ENCODE peak calls at places on chromosomes 13 and 19, in five cellular contexts. One of them, this sample, is unnamed.

GRCh38 chr19:7450243-7451223 is 38.3 kb downstream of the PEX11G start:
- DNase-seq in dorsolateral prefrontal cortex: no peak
- DNase-seq in fibroblast of mammary gland: peak; percentile 44
- DNase-seq in adipocyte: peak; percentile 19
- DNase-seq in colonic mucosa: no peak
- DNase-seq in this sample: peak; percentile 23

GRCh38 chr19:44149776-44150175 is 8.4 kb downstream of the ZNF234 start:
- DNase-seq in colonic mucosa: no peak
- DNase-seq in fibroblast of mammary gland: no peak
- DNase-seq in adipocyte: no peak
- DNase-seq in dorsolateral prefrontal cortex: no peak
- DNase-seq in this sample: no peak

GRCh38 chr13:19862511-19863313 is 737 bp downstream of the ZMYM5 start:
- DNase-seq in adipocyte: peak; percentile 62
- DNase-seq in dorsolateral prefrontal cortex: peak; percentile 28
- DNase-seq in colonic mucosa: peak; percentile 51
- DNase-seq in fibroblast of mammary gland: peak; percentile 31
- DNase-seq in this sample: peak; percentile 17

GRCh38 chr19:32719611-32720059 is at the start of gene TDRD12:
- DNase-seq in adipocyte: no peak
- DNase-seq in colonic mucosa: no peak
- DNase-seq in dorsolateral prefrontal cortex: no peak
- DNase-seq in fibroblast of mammary gland: no peak
- DNase-seq in this sample: no peak

GRCh38 chr19:33320636-33321035 is 18.3 kb upstream of the CEBPA start:
- DNase-seq in dorsolateral prefrontal cortex: no peak
- DNase-seq in fibroblast of mammary gland: no peak
- DNase-seq in adipocyte: no peak
- DNase-seq in colonic mucosa: no peak
- DNase-seq in this sample: no peak

GRCh38 chr19:39827216-39827615 is 6.7 kb downstream of the DYRK1B start:
- DNase-seq in fibroblast of mammary gland: no peak
- DNase-seq in dorsolateral prefrontal cortex: no peak
- DNase-seq in adipocyte: no peak
- DNase-seq in colonic mucosa: no peak
- DNase-seq in this sample: no peak

GRCh38 chr19:38274734-38275133 is 10.4 kb downstream of the SPINT2 start:
- DNase-seq in colonic mucosa: peak; percentile 58
- DNase-seq in adipocyte: no peak
- DNase-seq in dorsolateral prefrontal cortex: peak; percentile 81
- DNase-seq in fibroblast of mammary gland: no peak
- DNase-seq in this sample: no peak

GRCh38 chr19:33040994-33041827 is 23.5 kb downstream of the RHPN2 start:
- DNase-seq in fibroblast of mammary gland: peak; percentile 16
- DNase-seq in dorsolateral prefrontal cortex: peak; percentile 17
- DNase-seq in colonic mucosa: peak; percentile 83
- DNase-seq in adipocyte: no peak
- DNase-seq in this sample: peak; percentile 29

GRCh38 chr13:31625115-31625514 is 114.2 kb upstream of the RXFP2 start:
- DNase-seq in fibroblast of mammary gland: peak; percentile 69
- DNase-seq in colonic mucosa: no peak
- DNase-seq in dorsolateral prefrontal cortex: no peak
- DNase-seq in adipocyte: no peak
- DNase-seq in this sample: peak; percentile 61

GRCh38 chr19:49157445-49158224 is at the start of gene TRPM4:
- DNase-seq in fibroblast of mammary gland: peak; percentile 62
- DNase-seq in adipocyte: peak; percentile 95
- DNase-seq in dorsolateral prefrontal cortex: peak; percentile 76
- DNase-seq in colonic mucosa: peak; percentile 98
- DNase-seq in this sample: peak; percentile 67

GRCh38 chr19:3441986-3442329 is 38.4 kb downstream of the SMIM24 start:
- DNase-seq in dorsolateral prefrontal cortex: no peak
- DNase-seq in colonic mucosa: no peak
- DNase-seq in adipocyte: no peak
- DNase-seq in fibroblast of mammary gland: no peak
- DNase-seq in this sample: no peak

GRCh38 chr19:3518231-3518630 is 12.1 kb downstream of the FZR1 start:
- DNase-seq in dorsolateral prefrontal cortex: no peak
- DNase-seq in colonic mucosa: no peak
- DNase-seq in adipocyte: no peak
- DNase-seq in fibroblast of mammary gland: no peak
- DNase-seq in this sample: no peak

GRCh38 chr19:57443121-57443696 is 8.1 kb downstream of the ZNF749 start:
- DNase-seq in fibroblast of mammary gland: no peak
- DNase-seq in colonic mucosa: no peak
- DNase-seq in adipocyte: no peak
- DNase-seq in dorsolateral prefrontal cortex: no peak
- DNase-seq in this sample: no peak

GRCh38 chr13:26048745-26049144 is 3.1 kb downstream of the SHISA2 start:
- DNase-seq in colonic mucosa: no peak
- DNase-seq in adipocyte: no peak
- DNase-seq in dorsolateral prefrontal cortex: no peak
- DNase-seq in fibroblast of mammary gland: no peak
- DNase-seq in this sample: no peak

GRCh38 chr13:26052136-26052736 is 420 bp upstream of the SHISA2 start:
- DNase-seq in fibroblast of mammary gland: no peak
- DNase-seq in adipocyte: no peak
- DNase-seq in colonic mucosa: no peak
- DNase-seq in dorsolateral prefrontal cortex: no peak
- DNase-seq in this sample: no peak

GRCh38 chr13:26051231-26052135 is at the start of gene SHISA2:
- DNase-seq in fibroblast of mammary gland: peak; percentile 17
- DNase-seq in colonic mucosa: peak; percentile 18
- DNase-seq in adipocyte: peak; percentile 80
- DNase-seq in dorsolateral prefrontal cortex: peak; percentile 36
- DNase-seq in this sample: peak; percentile 30

GRCh38 chr13:26053418-26053980 is 1.7 kb upstream of the SHISA2 start:
- DNase-seq in colonic mucosa: no peak
- DNase-seq in fibroblast of mammary gland: no peak
- DNase-seq in adipocyte: no peak
- DNase-seq in dorsolateral prefrontal cortex: no peak
- DNase-seq in this sample: no peak

DNA sequence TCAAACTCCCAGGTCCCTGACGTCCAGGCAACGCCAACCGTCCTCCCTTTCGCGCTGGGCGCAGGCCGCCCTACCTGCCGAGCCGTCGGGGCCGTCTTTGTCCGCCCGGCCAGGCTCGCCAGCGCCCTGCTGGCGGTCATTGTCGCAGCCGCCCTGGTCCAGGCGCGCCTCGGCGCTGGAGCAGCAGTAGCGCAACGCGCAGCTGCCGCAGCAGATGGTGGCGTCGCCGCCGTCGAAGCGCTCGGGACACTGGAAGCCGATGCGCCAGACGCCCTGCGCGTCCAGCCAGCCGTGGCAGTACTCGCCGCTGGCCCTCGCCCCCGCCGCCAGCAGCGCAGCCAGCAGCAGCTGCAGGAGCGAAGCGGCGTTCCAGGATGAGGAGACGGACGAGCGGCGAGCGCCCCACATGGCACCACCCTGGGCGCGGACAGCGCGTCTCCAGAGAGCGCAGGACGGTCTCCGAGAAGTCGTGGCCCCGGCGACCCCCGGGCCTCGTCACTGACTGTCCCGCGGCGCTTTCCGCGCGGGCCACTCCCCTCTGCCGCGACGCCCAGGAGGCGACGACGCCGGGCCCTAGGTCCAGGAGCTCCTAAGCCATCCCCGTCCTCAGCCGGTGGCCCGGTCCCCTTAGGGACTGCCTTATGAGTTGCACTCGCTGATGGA is 1.1 kb downstream of the SHISA2 start:
- DNase-seq in colonic mucosa: no peak
- DNase-seq in dorsolateral prefrontal cortex: peak; percentile 20
- DNase-seq in adipocyte: peak; percentile 44
- DNase-seq in fibroblast of mammary gland: no peak
- DNase-seq in this sample: no peak
- H3K4me3 ChIP-seq in colonic mucosa: peak overlapping the region; percentile 34
- H3K4me3 ChIP-seq in dorsolateral prefrontal cortex: peak overlapping the region; percentile 71
- H3K4me3 ChIP-seq in adipocyte: no peak overlapping the region
- H3K4me3 ChIP-seq in fibroblast of mammary gland: no peak overlapping the region
- H3K4me3 ChIP-seq in this sample: no peak overlapping the region

DNA sequence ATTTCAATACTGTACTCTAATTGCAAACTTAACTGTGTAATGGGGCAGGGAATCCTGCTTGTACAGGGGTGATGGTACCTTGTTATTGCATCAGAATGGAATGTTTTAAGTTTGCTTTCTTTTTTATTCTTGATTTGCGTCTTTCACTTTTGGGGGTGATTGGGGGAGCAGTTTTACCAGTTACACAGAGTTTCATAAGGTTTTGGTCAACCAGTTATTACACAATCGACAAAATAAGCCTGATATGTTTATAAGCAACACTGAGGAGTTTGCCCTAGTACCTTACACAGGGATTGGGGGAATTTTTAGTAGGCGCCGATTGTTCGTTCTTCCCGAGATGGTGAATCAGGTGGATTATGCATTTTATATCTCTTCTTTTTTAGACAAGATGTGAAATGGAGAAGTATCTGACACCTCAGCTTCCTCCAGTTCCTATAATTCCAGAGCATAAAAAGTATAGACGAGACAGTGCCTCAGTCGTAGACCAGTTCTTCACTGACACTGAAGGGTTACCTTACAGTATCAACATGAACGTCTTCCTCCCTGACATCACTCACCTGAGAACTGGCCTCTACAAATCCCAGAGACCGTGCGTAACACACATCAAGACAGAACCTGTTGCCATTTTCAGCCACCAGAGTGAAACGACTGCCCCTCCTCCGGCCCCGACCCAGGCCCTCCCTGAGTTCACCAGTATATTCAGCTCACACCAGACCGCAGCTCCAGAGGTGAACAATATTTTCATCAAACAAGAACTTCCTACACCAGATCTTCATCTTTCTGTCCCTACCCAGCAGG is 2.9 kb downstream of the KLF5 start:
- DNase-seq in fibroblast of mammary gland: no peak
- DNase-seq in dorsolateral prefrontal cortex: no peak
- DNase-seq in colonic mucosa: peak; percentile 60
- DNase-seq in adipocyte: peak; percentile 45
- DNase-seq in this sample: peak; percentile 13
- H3K4me3 ChIP-seq in fibroblast of mammary gland: no peak overlapping the region
- H3K4me3 ChIP-seq in dorsolateral prefrontal cortex: no peak overlapping the region
- H3K4me3 ChIP-seq in colonic mucosa: peak overlapping the region; percentile 77
- H3K4me3 ChIP-seq in adipocyte: peak overlapping the region; percentile 89
- H3K4me3 ChIP-seq in this sample: peak overlapping the region; percentile 80

DNA sequence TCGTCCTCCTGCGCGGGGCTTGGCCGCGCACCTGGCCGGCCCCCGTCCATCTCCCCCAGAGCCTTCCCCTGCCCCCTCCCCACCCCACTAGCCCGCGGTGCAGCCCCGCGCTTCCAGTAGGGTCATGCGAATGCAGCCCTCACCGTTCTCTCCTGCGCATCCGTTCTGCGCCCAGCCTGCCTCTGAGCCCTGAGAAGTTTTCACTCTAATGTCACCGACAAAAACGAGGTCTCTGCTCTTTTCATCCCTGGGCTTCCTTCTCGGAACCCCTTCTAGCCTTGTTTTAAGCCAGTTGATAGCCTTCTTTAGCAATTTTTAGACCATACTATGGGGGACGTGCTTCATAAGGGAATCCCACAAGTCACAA is 97.4 kb downstream of the ATP8A2 start:
- DNase-seq in adipocyte: no peak
- DNase-seq in dorsolateral prefrontal cortex: no peak
- DNase-seq in fibroblast of mammary gland: no peak
- DNase-seq in colonic mucosa: no peak
- DNase-seq in this sample: no peak
- H3K4me3 ChIP-seq in adipocyte: no peak overlapping the region
- H3K4me3 ChIP-seq in dorsolateral prefrontal cortex: peak overlapping the region; percentile 75
- H3K4me3 ChIP-seq in fibroblast of mammary gland: no peak overlapping the region
- H3K4me3 ChIP-seq in colonic mucosa: no peak overlapping the region
- H3K4me3 ChIP-seq in this sample: no peak overlapping the region

GRCh38 chr13:106522898-106523525 is 12.4 kb downstream of the EFNB2 start:
- DNase-seq in colonic mucosa: peak; percentile 41
- DNase-seq in adipocyte: no peak
- DNase-seq in fibroblast of mammary gland: no peak
- DNase-seq in dorsolateral prefrontal cortex: no peak
- DNase-seq in this sample: no peak
- H3K4me3 ChIP-seq in colonic mucosa: no peak overlapping the region
- H3K4me3 ChIP-seq in adipocyte: no peak overlapping the region
- H3K4me3 ChIP-seq in fibroblast of mammary gland: no peak overlapping the region
- H3K4me3 ChIP-seq in dorsolateral prefrontal cortex: no peak overlapping the region
- H3K4me3 ChIP-seq in this sample: no peak overlapping the region

GRCh38 chr19:29665826-29666633 is 769 bp downstream of the PLEKHF1 start:
- DNase-seq in dorsolateral prefrontal cortex: no peak
- DNase-seq in fibroblast of mammary gland: peak; percentile 85
- DNase-seq in adipocyte: peak; percentile 63
- DNase-seq in colonic mucosa: peak; percentile 45
- DNase-seq in this sample: peak; percentile 69

GRCh38 chr19:29663861-29664752 is 1.2 kb upstream of the PLEKHF1 start:
- DNase-seq in fibroblast of mammary gland: no peak
- DNase-seq in dorsolateral prefrontal cortex: no peak
- DNase-seq in adipocyte: peak; percentile 21
- DNase-seq in colonic mucosa: no peak
- DNase-seq in this sample: peak; percentile 73

GRCh38 chr19:29666634-29667389 is 1.6 kb downstream of the PLEKHF1 start:
- DNase-seq in adipocyte: peak; percentile 88
- DNase-seq in dorsolateral prefrontal cortex: no peak
- DNase-seq in colonic mucosa: peak; percentile 58
- DNase-seq in fibroblast of mammary gland: peak; percentile 76
- DNase-seq in this sample: peak; percentile 72

GRCh38 chr19:29664753-29665214 is 477 bp upstream of the PLEKHF1 start:
- DNase-seq in colonic mucosa: no peak
- DNase-seq in dorsolateral prefrontal cortex: no peak
- DNase-seq in adipocyte: no peak
- DNase-seq in fibroblast of mammary gland: no peak
- DNase-seq in this sample: no peak

GRCh38 chr19:29665215-29665825 is at the start of gene PLEKHF1:
- DNase-seq in dorsolateral prefrontal cortex: peak; percentile 90
- DNase-seq in colonic mucosa: peak; percentile 92
- DNase-seq in fibroblast of mammary gland: peak; percentile 68
- DNase-seq in adipocyte: peak; percentile 95
- DNase-seq in this sample: peak; percentile 73
- H3K4me3 ChIP-seq in dorsolateral prefrontal cortex: peak within 1 kb of the TSS; percentile 96
- H3K4me3 ChIP-seq in colonic mucosa: peak within 1 kb of the TSS; percentile 95
- H3K4me3 ChIP-seq in fibroblast of mammary gland: peak within 1 kb of the TSS; percentile 80
- H3K4me3 ChIP-seq in adipocyte: peak within 1 kb of the TSS; percentile 82
- H3K4me3 ChIP-seq in this sample: peak within 1 kb of the TSS; percentile 85

GRCh38 chr19:2428027-2428690 is 773 bp upstream of the TIMM13 start:
- DNase-seq in adipocyte: peak; percentile 22
- DNase-seq in dorsolateral prefrontal cortex: peak; percentile 35
- DNase-seq in colonic mucosa: peak; percentile 41
- DNase-seq in fibroblast of mammary gland: peak; percentile 47
- DNase-seq in this sample: peak; percentile 9
- H3K4me3 ChIP-seq in adipocyte: peak overlapping the region; percentile 97
- H3K4me3 ChIP-seq in dorsolateral prefrontal cortex: peak overlapping the region; percentile 99
- H3K4me3 ChIP-seq in colonic mucosa: peak overlapping the region; percentile 95
- H3K4me3 ChIP-seq in fibroblast of mammary gland: peak overlapping the region; percentile 78
- H3K4me3 ChIP-seq in this sample: peak overlapping the region; percentile 90

GRCh38 chr19:9057505-9058258 is 29.2 kb upstream of the OR1M1 start:
- DNase-seq in fibroblast of mammary gland: no peak
- DNase-seq in dorsolateral prefrontal cortex: no peak
- DNase-seq in adipocyte: no peak
- DNase-seq in colonic mucosa: no peak
- DNase-seq in this sample: no peak

GRCh38 chr19:9052894-9053293 is 34.0 kb upstream of the OR1M1 start:
- DNase-seq in colonic mucosa: no peak
- DNase-seq in adipocyte: no peak
- DNase-seq in dorsolateral prefrontal cortex: no peak
- DNase-seq in fibroblast of mammary gland: no peak
- DNase-seq in this sample: no peak

GRCh38 chr19:9054207-9054606 is 32.7 kb upstream of the OR1M1 start:
- DNase-seq in adipocyte: no peak
- DNase-seq in dorsolateral prefrontal cortex: no peak
- DNase-seq in fibroblast of mammary gland: no peak
- DNase-seq in colonic mucosa: no peak
- DNase-seq in this sample: no peak

GRCh38 chr19:9060559-9061340 is 26.1 kb upstream of the OR1M1 start:
- DNase-seq in adipocyte: no peak
- DNase-seq in dorsolateral prefrontal cortex: no peak
- DNase-seq in fibroblast of mammary gland: no peak
- DNase-seq in colonic mucosa: no peak
- DNase-seq in this sample: no peak

GRCh38 chr19:9054768-9055167 is 32.1 kb upstream of the OR1M1 start:
- DNase-seq in dorsolateral prefrontal cortex: no peak
- DNase-seq in colonic mucosa: no peak
- DNase-seq in fibroblast of mammary gland: no peak
- DNase-seq in adipocyte: no peak
- DNase-seq in this sample: no peak
- H3K4me3 ChIP-seq in dorsolateral prefrontal cortex: no peak overlapping the region
- H3K4me3 ChIP-seq in colonic mucosa: no peak overlapping the region
- H3K4me3 ChIP-seq in fibroblast of mammary gland: no peak overlapping the region
- H3K4me3 ChIP-seq in adipocyte: no peak overlapping the region
- H3K4me3 ChIP-seq in this sample: no peak overlapping the region